ENCODE peak calls at places on chromosome 7, in five cellular contexts. One of them, this sample, is unnamed. For H3K9me3 and H3K4me1, the result is how much of the 10 kb centered on the place peaks cover.

GRCh38 chr7:45919947-45920542 is 1.0 kb downstream of the IGFBP3 start:
- DNase-seq in GM23248: peak
- DNase-seq in mammary epithelial cell: no peak
- DNase-seq in esophagus squamous epithelium: no peak
- DNase-seq in DND-41: no peak
- DNase-seq in this sample: no peak

GRCh38 chr7:139362302-139362701 is 2.6 kb downstream of the LUC7L2 start:
- DNase-seq in GM23248: no peak
- DNase-seq in mammary epithelial cell: peak
- DNase-seq in esophagus squamous epithelium: no peak
- DNase-seq in DND-41: no peak
- DNase-seq in this sample: no peak

GRCh38 chr7:5872326-5872725 is 8.3 kb upstream of the OCM start:
- DNase-seq in GM23248: no peak
- DNase-seq in mammary epithelial cell: no peak
- DNase-seq in esophagus squamous epithelium: no peak
- DNase-seq in DND-41: no peak
- DNase-seq in this sample: no peak

GRCh38 chr7:12926236-12926635 is 238.8 kb downstream of the ARL4A start:
- DNase-seq in GM23248: no peak
- DNase-seq in mammary epithelial cell: no peak
- DNase-seq in esophagus squamous epithelium: no peak
- DNase-seq in DND-41: no peak
- DNase-seq in this sample: no peak

GRCh38 chr7:25994433-25994988 is 157.5 kb upstream of the NFE2L3 start:
- DNase-seq in GM23248: no peak
- DNase-seq in mammary epithelial cell: no peak
- DNase-seq in esophagus squamous epithelium: no peak
- DNase-seq in DND-41: no peak
- DNase-seq in this sample: no peak

GRCh38 chr7:88789480-88790064 is 6.0 kb downstream of the TEX47 start:
- DNase-seq in GM23248: peak
- DNase-seq in mammary epithelial cell: peak
- DNase-seq in esophagus squamous epithelium: no peak
- DNase-seq in DND-41: no peak
- DNase-seq in this sample: no peak

GRCh38 chr7:76352193-76352592 is 6.6 kb downstream of the YWHAG start:
- DNase-seq in GM23248: peak
- DNase-seq in mammary epithelial cell: no peak
- DNase-seq in esophagus squamous epithelium: no peak
- DNase-seq in DND-41: no peak
- DNase-seq in this sample: no peak

GRCh38 chr7:134992626-134993179 is 6.4 kb downstream of the AGBL3 start:
- DNase-seq in GM23248: no peak
- DNase-seq in mammary epithelial cell: no peak
- DNase-seq in esophagus squamous epithelium: no peak
- DNase-seq in DND-41: no peak
- DNase-seq in this sample: no peak

GRCh38 chr7:5750026-5750425 is 31.4 kb downstream of the RNF216 start:
- DNase-seq in GM23248: peak
- DNase-seq in mammary epithelial cell: no peak
- DNase-seq in esophagus squamous epithelium: no peak
- DNase-seq in DND-41: no peak
- DNase-seq in this sample: no peak

GRCh38 chr7:114047889-114048288 is 129.1 kb upstream of the PPP1R3A start:
- DNase-seq in GM23248: peak
- DNase-seq in mammary epithelial cell: peak
- DNase-seq in esophagus squamous epithelium: no peak
- DNase-seq in DND-41: peak
- DNase-seq in this sample: no peak

GRCh38 chr7:141533149-141533949 is 17.9 kb upstream of the AGK start:
- DNase-seq in GM23248: peak
- DNase-seq in mammary epithelial cell: peak
- DNase-seq in esophagus squamous epithelium: no peak
- DNase-seq in DND-41: peak
- DNase-seq in this sample: no peak

GRCh38 chr7:25846722-25847121 is 305.3 kb upstream of the NFE2L3 start:
- DNase-seq in GM23248: peak
- DNase-seq in mammary epithelial cell: peak
- DNase-seq in esophagus squamous epithelium: no peak
- DNase-seq in DND-41: no peak
- DNase-seq in this sample: peak

GRCh38 chr7:158646766-158647474 is 57.7 kb downstream of the NCAPG2 start:
- DNase-seq in GM23248: peak
- DNase-seq in mammary epithelial cell: peak
- DNase-seq in esophagus squamous epithelium: no peak
- DNase-seq in DND-41: peak
- DNase-seq in this sample: no peak

GRCh38 chr7:158323741-158324396 is 263.8 kb downstream of the PTPRN2 start:
- DNase-seq in GM23248: no peak
- DNase-seq in mammary epithelial cell: no peak
- DNase-seq in esophagus squamous epithelium: no peak
- DNase-seq in DND-41: no peak
- DNase-seq in this sample: peak

GRCh38 chr7:158192184-158192835 is 395.3 kb downstream of the PTPRN2 start:
- DNase-seq in GM23248: no peak
- DNase-seq in mammary epithelial cell: no peak
- DNase-seq in esophagus squamous epithelium: no peak
- DNase-seq in DND-41: no peak
- DNase-seq in this sample: no peak

GRCh38 chr7:155887174-155887525 is 74.9 kb upstream of the SHH start:
- DNase-seq in GM23248: no peak
- DNase-seq in mammary epithelial cell: no peak
- DNase-seq in esophagus squamous epithelium: no peak
- DNase-seq in DND-41: no peak
- DNase-seq in this sample: no peak

GRCh38 chr7:112898432-112899290 is 108.5 kb upstream of the TMEM168 start:
- DNase-seq in GM23248: peak
- DNase-seq in mammary epithelial cell: peak
- DNase-seq in esophagus squamous epithelium: no peak
- DNase-seq in DND-41: peak
- DNase-seq in this sample: no peak

GRCh38 chr7:55132890-55133551 is 114.2 kb downstream of the EGFR start:
- DNase-seq in GM23248: peak
- DNase-seq in mammary epithelial cell: peak
- DNase-seq in esophagus squamous epithelium: no peak
- DNase-seq in DND-41: no peak
- DNase-seq in this sample: no peak

GRCh38 chr7:25940086-25940906 is 211.7 kb upstream of the NFE2L3 start:
- DNase-seq in GM23248: no peak
- DNase-seq in mammary epithelial cell: no peak
- DNase-seq in esophagus squamous epithelium: no peak
- DNase-seq in DND-41: no peak
- DNase-seq in this sample: no peak

GRCh38 chr7:81488210-81488609 is 281.6 kb downstream of the HGF start:
- DNase-seq in GM23248: no peak
- DNase-seq in mammary epithelial cell: peak
- DNase-seq in esophagus squamous epithelium: no peak
- DNase-seq in DND-41: no peak
- DNase-seq in this sample: no peak

GRCh38 chr7:159086301-159086925 is 58.3 kb downstream of the VIPR2 start:
- DNase-seq in GM23248: no peak
- DNase-seq in mammary epithelial cell: no peak
- DNase-seq in esophagus squamous epithelium: no peak
- DNase-seq in DND-41: no peak
- DNase-seq in this sample: peak

GRCh38 chr7:20831451-20831850 is 44.8 kb upstream of the SP8 start:
- DNase-seq in GM23248: no peak
- DNase-seq in mammary epithelial cell: no peak
- DNase-seq in esophagus squamous epithelium: no peak
- DNase-seq in DND-41: no peak
- DNase-seq in this sample: no peak

GRCh38 chr7:158924956-158925355 is 68.6 kb downstream of the DYNC2I1 start:
- DNase-seq in GM23248: peak
- DNase-seq in mammary epithelial cell: no peak
- DNase-seq in esophagus squamous epithelium: no peak
- DNase-seq in DND-41: no peak
- DNase-seq in this sample: no peak

GRCh38 chr7:95989301-95989700 is 216.9 kb downstream of the DYNC1I1 start:
- DNase-seq in GM23248: no peak
- DNase-seq in mammary epithelial cell: no peak
- DNase-seq in esophagus squamous epithelium: no peak
- DNase-seq in DND-41: no peak
- DNase-seq in this sample: no peak

GRCh38 chr7:18861514-18861913 is 255.9 kb downstream of the TWIST1 start:
- DNase-seq in GM23248: peak
- DNase-seq in mammary epithelial cell: peak
- DNase-seq in esophagus squamous epithelium: no peak
- DNase-seq in DND-41: no peak
- DNase-seq in this sample: no peak

GRCh38 chr7:141333459-141333858 is 217.8 kb upstream of the AGK start:
- DNase-seq in GM23248: peak
- DNase-seq in mammary epithelial cell: no peak
- DNase-seq in esophagus squamous epithelium: no peak
- DNase-seq in DND-41: no peak
- DNase-seq in this sample: no peak

GRCh38 chr7:74223711-74224510 is 14.1 kb downstream of the LAT2 start:
- DNase-seq in GM23248: no peak
- DNase-seq in mammary epithelial cell: no peak
- DNase-seq in esophagus squamous epithelium: no peak
- DNase-seq in DND-41: no peak
- DNase-seq in this sample: no peak

GRCh38 chr7:34396437-34397064 is 261.5 kb upstream of the NPSR1 start:
- DNase-seq in GM23248: no peak
- DNase-seq in mammary epithelial cell: no peak
- DNase-seq in esophagus squamous epithelium: no peak
- DNase-seq in DND-41: no peak
- DNase-seq in this sample: no peak

GRCh38 chr7:15554081-15554480 is 7.7 kb downstream of the AGMO start:
- DNase-seq in GM23248: no peak
- DNase-seq in mammary epithelial cell: no peak
- DNase-seq in esophagus squamous epithelium: no peak
- DNase-seq in DND-41: no peak
- DNase-seq in this sample: no peak

GRCh38 chr7:135853499-135853898 is 104.9 kb upstream of the FAM180A start:
- DNase-seq in GM23248: peak
- DNase-seq in mammary epithelial cell: peak
- DNase-seq in esophagus squamous epithelium: no peak
- DNase-seq in DND-41: no peak
- DNase-seq in this sample: no peak

GRCh38 chr7:113120647-113121046 is 2.3 kb upstream of the SMIM30 start:
- DNase-seq in GM23248: no peak
- DNase-seq in mammary epithelial cell: no peak
- DNase-seq in esophagus squamous epithelium: no peak
- DNase-seq in DND-41: no peak
- DNase-seq in this sample: no peak

GRCh38 chr7:143410523-143411004 is 1.9 kb upstream of the EPHA1 start:
- DNase-seq in GM23248: peak
- DNase-seq in mammary epithelial cell: no peak
- DNase-seq in esophagus squamous epithelium: no peak
- DNase-seq in DND-41: no peak
- DNase-seq in this sample: peak
- H3K27ac ChIP-seq in GM23248: no peak
- H3K27ac ChIP-seq in mammary epithelial cell: no peak
- H3K27ac ChIP-seq in esophagus squamous epithelium: no peak
- H3K27ac ChIP-seq in DND-41: no peak
- H3K27ac ChIP-seq in this sample: no peak

DNA sequence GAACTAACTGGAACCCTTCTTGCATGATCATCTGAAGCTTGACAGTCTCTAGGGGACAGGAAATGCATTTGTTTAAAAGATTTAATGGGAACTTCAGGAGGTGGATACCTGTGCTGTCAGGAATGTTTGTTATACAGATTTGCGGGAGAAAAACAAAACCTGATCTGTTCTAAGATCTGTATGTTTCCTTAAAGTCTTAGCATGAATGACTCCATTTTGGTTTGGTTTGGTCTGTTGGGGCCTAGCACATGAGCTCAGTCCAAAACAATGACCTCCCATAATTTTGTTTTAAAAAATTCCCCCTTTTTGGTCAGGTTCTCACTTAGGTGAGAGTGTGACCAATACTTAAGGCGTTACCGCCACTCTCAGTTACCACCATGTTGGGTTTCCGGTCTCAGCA is 138.7 kb downstream of the AKR1D1 start:
- DNase-seq in GM23248: no peak
- DNase-seq in mammary epithelial cell: no peak
- DNase-seq in esophagus squamous epithelium: no peak
- DNase-seq in DND-41: no peak
- DNase-seq in this sample: no peak
- H3K9me3 ChIP-seq in GM23248: under half
- H3K9me3 ChIP-seq in mammary epithelial cell: under half
- H3K9me3 ChIP-seq in esophagus squamous epithelium: under half
- H3K9me3 ChIP-seq in DND-41: under half
- H3K9me3 ChIP-seq in this sample: under half

GRCh38 chr7:105026750-105027149 is 12.7 kb downstream of the KMT2E start:
- DNase-seq in GM23248: no peak
- DNase-seq in mammary epithelial cell: no peak
- DNase-seq in esophagus squamous epithelium: no peak
- DNase-seq in DND-41: no peak
- DNase-seq in this sample: no peak

GRCh38 chr7:105028004-105028403 is 14.0 kb downstream of the KMT2E start:
- DNase-seq in GM23248: no peak
- DNase-seq in mammary epithelial cell: no peak
- DNase-seq in esophagus squamous epithelium: no peak
- DNase-seq in DND-41: no peak
- DNase-seq in this sample: no peak

GRCh38 chr7:105024734-105025133 is 10.7 kb downstream of the KMT2E start:
- DNase-seq in GM23248: peak
- DNase-seq in mammary epithelial cell: no peak
- DNase-seq in esophagus squamous epithelium: no peak
- DNase-seq in DND-41: no peak
- DNase-seq in this sample: no peak

GRCh38 chr7:105030447-105030846 is 16.4 kb downstream of the KMT2E start:
- DNase-seq in GM23248: no peak
- DNase-seq in mammary epithelial cell: no peak
- DNase-seq in esophagus squamous epithelium: no peak
- DNase-seq in DND-41: no peak
- DNase-seq in this sample: no peak

DNA sequence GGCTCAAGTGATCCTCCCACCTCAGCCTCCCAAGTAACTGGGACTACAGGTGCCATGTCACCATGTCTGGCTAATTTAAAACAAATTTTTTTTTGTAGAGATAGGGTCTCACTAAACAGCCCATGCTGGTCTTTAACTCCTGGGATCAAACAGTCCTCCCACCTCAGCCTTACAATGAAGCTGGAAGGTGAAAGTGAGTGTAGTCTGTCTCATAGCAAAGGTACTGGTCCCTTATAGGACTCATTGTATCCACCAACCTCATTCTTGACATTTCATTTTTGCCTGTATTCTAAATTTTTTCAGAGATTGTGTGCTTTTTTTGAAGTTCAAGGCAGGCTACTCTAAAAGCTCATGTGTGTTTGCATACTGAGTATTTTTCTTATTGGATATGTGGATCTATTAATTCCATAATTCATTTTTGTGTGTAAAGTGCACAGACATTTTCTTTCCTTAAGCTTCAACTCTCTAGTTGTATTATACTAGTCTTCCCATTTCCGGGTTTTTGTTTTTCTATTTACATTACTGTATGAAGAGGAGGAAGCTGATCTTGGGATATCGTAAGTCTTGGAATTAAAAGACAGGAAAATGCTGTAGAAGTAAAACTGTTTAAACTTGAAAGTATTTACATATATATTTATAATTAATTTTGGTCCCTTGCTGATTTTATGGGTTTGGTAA is 13.3 kb downstream of the KMT2E start:
- DNase-seq in GM23248: no peak
- DNase-seq in mammary epithelial cell: no peak
- DNase-seq in esophagus squamous epithelium: no peak
- DNase-seq in DND-41: no peak
- DNase-seq in this sample: no peak
- H3K4me1 ChIP-seq in GM23248: under half
- H3K4me1 ChIP-seq in mammary epithelial cell: under half
- H3K4me1 ChIP-seq in esophagus squamous epithelium: under half
- H3K4me1 ChIP-seq in DND-41: under half
- H3K4me1 ChIP-seq in this sample: half or more

GRCh38 chr7:100679129-100679926 is 5.8 kb downstream of the GNB2 start:
- DNase-seq in GM23248: peak
- DNase-seq in mammary epithelial cell: no peak
- DNase-seq in esophagus squamous epithelium: no peak
- DNase-seq in DND-41: no peak
- DNase-seq in this sample: no peak
- H3K27ac ChIP-seq in GM23248: no peak
- H3K27ac ChIP-seq in mammary epithelial cell: no peak
- H3K27ac ChIP-seq in esophagus squamous epithelium: peak
- H3K27ac ChIP-seq in DND-41: no peak
- H3K27ac ChIP-seq in this sample: peak